ENCODE peak calls at places on chromosomes 13 and 19, in eight cellular contexts. F is AG04450, A is fibroblast of pulmonary artery, I is body of pancreas, C is heart left ventricle, K is mesothelial cell of epicardium, U is cardiac fibroblast, J is brain microvascular endothelial cell. O is an unnamed sample.
A peak's percentile ranks its signal among the peaks of the same experiment; 100 is the strongest.

GRCh38 chr13:67619346-67619745 is 389.2 kb upstream of the PCDH9 start:
- DNase-seq in A (no peak), K (no peak), F (peak; percentile 2), I (no peak), J (peak; percentile 55), U (no peak), C (no peak), O (no peak)

GRCh38 chr19:19530889-19531288 is 2.2 kb downstream of the YJEFN3 start:
- DNase-seq in J (no peak), I (no peak), K (no peak), U (no peak), F (no peak), A (no peak), C (no peak), O (no peak)

GRCh38 chr13:34035676-34036325 is 217.9 kb downstream of the RFC3 start:
- DNase-seq in A (no peak), J (no peak), C (no peak), I (no peak), U (peak; percentile 53), F (no peak), K (no peak), O (no peak)

GRCh38 chr13:39506559-39507390 is 96.2 kb downstream of the LHFPL6 start:
- DNase-seq in I (no peak), C (no peak), K (no peak), A (no peak), J (peak; percentile 24), F (peak; percentile 57), U (peak; percentile 47), O (peak; percentile 7)

GRCh38 chr13:41621716-41622508 is 164.6 kb downstream of the RGCC start:
- DNase-seq in A (peak; percentile 84), F (no peak), C (no peak), J (peak; percentile 73), U (peak; percentile 48), K (no peak), I (no peak), O (peak; percentile 65)

GRCh38 chr19:18648971-18649310 is 12.1 kb downstream of the KLHL26 start:
- DNase-seq in A (no peak), K (no peak), I (no peak), F (no peak), J (peak; percentile 48), C (no peak), U (no peak), O (no peak)

GRCh38 chr13:97403893-97404683 is 29.9 kb upstream of the RAP2A start:
- DNase-seq in J (no peak), A (no peak), I (no peak), U (peak; percentile 12), F (no peak), C (no peak), K (no peak), O (no peak)

GRCh38 chr13:39515231-39515630 is 87.8 kb downstream of the LHFPL6 start:
- DNase-seq in I (no peak), F (no peak), K (no peak), A (no peak), C (no peak), J (no peak), U (no peak), O (no peak)

GRCh38 chr13:41459754-41460111 is 2.4 kb downstream of the RGCC start:
- DNase-seq in K (no peak), J (no peak), A (no peak), I (no peak), C (no peak), F (no peak), U (no peak), O (no peak)

GRCh38 chr19:58053480-58054156 is 5.5 kb upstream of the ZNF135 start:
- DNase-seq in J (no peak), K (no peak), I (no peak), U (no peak), C (no peak), F (no peak), A (no peak), O (no peak)

GRCh38 chr19:58056861-58057260 is 2.2 kb upstream of the ZNF135 start:
- DNase-seq in U (no peak), F (no peak), J (no peak), A (no peak), C (no peak), K (no peak), I (no peak), O (no peak)

GRCh38 chr19:58055483-58055874 is 3.6 kb upstream of the ZNF135 start:
- DNase-seq in J (no peak), K (no peak), A (no peak), I (no peak), C (no peak), U (no peak), F (no peak), O (no peak)

GRCh38 chr19:58056261-58056660 is 2.8 kb upstream of the ZNF135 start:
- DNase-seq in I (no peak), U (no peak), C (no peak), F (no peak), J (no peak), A (no peak), K (no peak), O (no peak)

DNA sequence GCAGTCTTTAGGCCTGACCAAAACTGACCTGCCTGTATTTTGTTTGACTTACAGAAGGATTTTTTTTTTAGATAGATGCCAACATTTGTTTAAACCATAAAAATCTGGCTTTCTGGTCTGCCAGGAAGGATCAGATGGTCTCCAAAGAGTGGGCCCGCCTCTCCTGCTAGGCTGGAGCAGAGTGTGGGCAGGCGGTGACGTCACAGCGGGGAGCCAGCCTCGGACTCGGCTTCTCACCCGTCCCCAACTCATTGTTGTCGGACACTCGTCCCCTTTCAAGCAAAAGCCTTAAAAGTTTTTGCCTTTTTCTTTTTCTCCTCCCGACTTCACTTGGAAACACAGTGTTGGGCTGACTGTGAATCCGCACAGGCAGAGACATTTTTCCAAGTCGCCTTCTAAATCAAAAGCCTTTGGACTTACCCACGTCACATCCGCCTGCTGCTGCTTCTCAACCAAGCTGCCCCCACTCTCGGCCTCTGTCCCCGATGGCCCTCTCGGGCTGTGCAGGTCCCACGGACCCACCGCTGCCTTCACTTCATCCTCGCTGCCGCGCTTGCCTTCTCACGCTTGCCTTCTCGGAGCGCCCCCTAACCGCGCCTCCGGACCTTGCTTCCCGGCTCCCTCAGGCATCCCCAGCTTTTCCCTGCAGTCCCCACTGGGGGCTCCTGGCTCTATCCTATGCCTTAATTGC is 4.1 kb upstream of the ZNF135 start:
- DNase-seq in J (peak; percentile 12), C (peak; percentile 68), U (peak; percentile 29), I (peak; percentile 41), A (peak; percentile 12), K (no peak), F (no peak), O (peak; percentile 6)
- TF ChIP-seq CTCF in J (peak; percentile 36), C (peak; percentile 34), U (no peak), I (no peak), A (no peak), K (no peak), F (no peak), O (no peak)

DNA sequence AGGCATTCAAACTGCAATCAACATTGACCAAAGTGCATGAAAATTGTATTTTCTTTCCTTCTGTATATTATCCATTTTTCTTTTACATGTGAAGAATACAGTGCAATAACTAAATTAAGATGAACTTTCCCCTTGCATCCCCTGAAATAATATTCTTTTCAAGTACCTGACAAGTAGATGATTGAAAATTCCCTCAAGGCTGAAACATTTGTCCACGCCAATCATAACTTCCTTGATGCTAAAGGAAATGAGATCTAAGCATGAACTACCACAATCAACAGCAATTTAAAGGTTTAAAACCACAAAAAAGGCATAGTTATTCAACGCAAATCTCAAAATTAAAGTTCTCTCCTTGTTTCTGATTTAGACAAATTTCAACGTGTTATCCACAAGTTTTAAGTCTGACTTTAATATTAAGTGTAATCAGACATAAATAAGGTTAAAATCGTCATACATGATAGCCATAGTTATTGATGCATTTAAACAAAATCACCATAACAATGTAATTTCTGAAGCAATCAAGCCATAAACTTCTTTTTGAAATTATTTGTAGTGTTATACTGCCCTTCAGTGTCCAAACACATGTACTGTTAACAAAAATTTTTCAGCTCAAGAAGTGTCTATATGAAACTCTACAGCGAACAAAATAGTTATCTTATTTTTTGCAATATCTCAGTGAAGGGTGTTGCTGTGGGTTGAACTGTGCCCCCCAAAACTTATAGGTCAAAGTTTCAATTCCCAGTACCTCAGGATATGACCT is 169.5 kb downstream of the DCLK1 start:
- DNase-seq in A (peak; percentile 20), I (no peak), F (no peak), K (no peak), J (no peak), U (peak; percentile 34), C (no peak), O (peak; percentile 21)
- TF ChIP-seq CTCF in A (peak; percentile 15), I (no peak), F (peak; percentile 8), K (peak; percentile 38), J (no peak), U (peak; percentile 19), C (peak; percentile 49), O (peak; percentile 55)

GRCh38 chr19:50896591-50897190 is 14.5 kb downstream of the KLK4 start:
- DNase-seq in C (no peak), U (peak; percentile 58), F (no peak), K (no peak), I (peak; percentile 9), J (peak; percentile 49), A (peak; percentile 25), O (peak; percentile 24)

GRCh38 chr19:50894478-50895356 is 16.5 kb downstream of the KLK4 start:
- DNase-seq in J (no peak), C (no peak), A (no peak), F (no peak), K (no peak), U (no peak), I (no peak), O (no peak)

GRCh38 chr19:50891253-50891625 is 18.0 kb downstream of the KLK2 start:
- DNase-seq in F (no peak), U (no peak), A (no peak), J (no peak), K (no peak), I (no peak), C (no peak), O (no peak)

GRCh38 chr19:50890422-50891252 is 17.4 kb downstream of the KLK2 start:
- DNase-seq in J (peak; percentile 16), U (peak; percentile 41), K (no peak), I (no peak), F (no peak), A (no peak), C (no peak), O (peak; percentile 30)

GRCh38 chr19:50893047-50893737 is 18.0 kb downstream of the KLK4 start:
- DNase-seq in K (no peak), A (no peak), J (no peak), C (no peak), I (peak; percentile 40), U (no peak), F (no peak), O (no peak)
- TF ChIP-seq CTCF in K (no peak), A (no peak), J (no peak), C (no peak), I (no peak), U (no peak), F (no peak), O (no peak)

DNA sequence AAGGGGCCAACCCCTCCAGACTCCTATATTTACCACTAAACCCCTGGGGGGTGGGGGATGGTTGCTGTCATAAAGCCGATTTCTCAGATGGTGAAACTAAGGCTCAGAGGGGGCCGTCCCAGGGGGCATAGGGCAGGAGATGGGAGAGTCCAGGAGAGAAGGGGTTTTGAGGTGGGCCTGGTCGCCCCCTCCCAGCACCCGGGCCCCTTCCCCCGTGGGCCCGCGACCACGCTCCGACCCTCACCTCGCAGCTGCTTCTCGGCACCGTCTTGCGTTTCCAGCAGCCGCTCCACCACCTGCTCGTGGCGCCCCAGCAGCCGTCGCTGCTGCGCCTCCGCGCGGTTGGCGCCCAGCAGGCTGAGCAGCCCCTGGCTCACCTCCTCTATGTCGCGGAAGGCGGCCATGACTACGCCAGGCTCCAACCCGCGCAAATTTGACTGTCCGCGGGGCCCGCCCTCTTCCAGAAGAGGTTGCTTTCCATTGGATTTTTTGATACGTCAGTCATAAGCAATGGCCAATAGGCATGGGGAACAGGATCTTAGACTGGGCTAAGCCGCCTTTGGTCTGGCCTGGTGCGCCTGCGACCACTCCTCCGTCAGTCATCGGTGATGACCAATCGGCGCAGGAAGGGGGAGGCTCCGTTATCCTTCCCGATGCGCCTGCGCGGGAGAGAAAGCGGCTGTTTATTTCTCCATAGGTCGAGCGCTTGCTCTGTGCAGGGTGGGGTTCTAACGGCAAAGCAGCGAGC is at the start of gene SPC24:
- DNase-seq in I (peak; percentile 95), F (peak; percentile 98), J (peak; percentile 98), C (peak; percentile 98), U (peak; percentile 99), A (peak; percentile 99), K (peak; percentile 94), O (peak; percentile 98)
- TF ChIP-seq CTCF in I (no peak), F (no peak), J (no peak), C (no peak), U (no peak), A (no peak), K (no peak), O (no peak)